ENCODE peak calls at places on chromosomes 16 and 17, in four cellular contexts. One of them, this sample, is unnamed.

GRCh38 chr16:4765511-4766474 is 1.2 kb downstream of the ZNF500 start:
- DNase-seq in effector memory CD8-positive, alpha-beta T cell: no peak
- DNase-seq in NK-92 treated with Interleukin-12 subunit alpha and Interleukin-12 subunit beta, amount 100 ng/mL, for 24 hours: no peak
- DNase-seq in NCI-H1417 treated with DMSO at 0.1 percent for 48 hours: no peak
- DNase-seq in this sample: no peak

GRCh38 chr16:28264656-28265055 is 27.7 kb upstream of the SBK1 start:
- DNase-seq in NCI-H1417 treated with DMSO at 0.1 percent for 48 hours: no peak
- DNase-seq in NK-92 treated with Interleukin-12 subunit alpha and Interleukin-12 subunit beta, amount 100 ng/mL, for 24 hours: no peak
- DNase-seq in effector memory CD8-positive, alpha-beta T cell: no peak
- DNase-seq in this sample: no peak

GRCh38 chr17:79948918-79949645 is 86.6 kb downstream of the TBC1D16 start:
- DNase-seq in NK-92 treated with Interleukin-12 subunit alpha and Interleukin-12 subunit beta, amount 100 ng/mL, for 24 hours: no peak
- DNase-seq in effector memory CD8-positive, alpha-beta T cell: no peak
- DNase-seq in NCI-H1417 treated with DMSO at 0.1 percent for 48 hours: no peak
- DNase-seq in this sample: no peak

GRCh38 chr17:57985675-57985974 is 2.4 kb downstream of the VEZF1 start:
- DNase-seq in NCI-H1417 treated with DMSO at 0.1 percent for 48 hours: no peak
- DNase-seq in effector memory CD8-positive, alpha-beta T cell: no peak
- DNase-seq in NK-92 treated with Interleukin-12 subunit alpha and Interleukin-12 subunit beta, amount 100 ng/mL, for 24 hours: no peak
- DNase-seq in this sample: peak

GRCh38 chr17:60080545-60080944 is 1.8 kb upstream of the HEATR6 start:
- DNase-seq in NCI-H1417 treated with DMSO at 0.1 percent for 48 hours: no peak
- DNase-seq in NK-92 treated with Interleukin-12 subunit alpha and Interleukin-12 subunit beta, amount 100 ng/mL, for 24 hours: no peak
- DNase-seq in effector memory CD8-positive, alpha-beta T cell: no peak
- DNase-seq in this sample: no peak

GRCh38 chr17:42518046-42518754 is 17.8 kb upstream of the NAGLU start:
- DNase-seq in NCI-H1417 treated with DMSO at 0.1 percent for 48 hours: no peak
- DNase-seq in effector memory CD8-positive, alpha-beta T cell: no peak
- DNase-seq in NK-92 treated with Interleukin-12 subunit alpha and Interleukin-12 subunit beta, amount 100 ng/mL, for 24 hours: no peak
- DNase-seq in this sample: peak

GRCh38 chr16:77721752-77722314 is 481 bp upstream of the NUDT7 start:
- DNase-seq in NK-92 treated with Interleukin-12 subunit alpha and Interleukin-12 subunit beta, amount 100 ng/mL, for 24 hours: no peak
- DNase-seq in NCI-H1417 treated with DMSO at 0.1 percent for 48 hours: no peak
- DNase-seq in effector memory CD8-positive, alpha-beta T cell: peak
- DNase-seq in this sample: no peak

GRCh38 chr17:57935833-57936807 is 19.1 kb downstream of the CUEDC1 start:
- DNase-seq in effector memory CD8-positive, alpha-beta T cell: no peak
- DNase-seq in NK-92 treated with Interleukin-12 subunit alpha and Interleukin-12 subunit beta, amount 100 ng/mL, for 24 hours: no peak
- DNase-seq in NCI-H1417 treated with DMSO at 0.1 percent for 48 hours: no peak
- DNase-seq in this sample: no peak

GRCh38 chr16:70770291-70770967 is 30.5 kb downstream of the VAC14 start:
- DNase-seq in NCI-H1417 treated with DMSO at 0.1 percent for 48 hours: no peak
- DNase-seq in effector memory CD8-positive, alpha-beta T cell: no peak
- DNase-seq in NK-92 treated with Interleukin-12 subunit alpha and Interleukin-12 subunit beta, amount 100 ng/mL, for 24 hours: no peak
- DNase-seq in this sample: peak

GRCh38 chr16:61792194-61792904 is 243.9 kb downstream of the CDH8 start:
- DNase-seq in NK-92 treated with Interleukin-12 subunit alpha and Interleukin-12 subunit beta, amount 100 ng/mL, for 24 hours: no peak
- DNase-seq in NCI-H1417 treated with DMSO at 0.1 percent for 48 hours: no peak
- DNase-seq in effector memory CD8-positive, alpha-beta T cell: no peak
- DNase-seq in this sample: no peak

GRCh38 chr16:14244344-14245010 is 173.4 kb downstream of the MRTFB start:
- DNase-seq in NK-92 treated with Interleukin-12 subunit alpha and Interleukin-12 subunit beta, amount 100 ng/mL, for 24 hours: no peak
- DNase-seq in NCI-H1417 treated with DMSO at 0.1 percent for 48 hours: no peak
- DNase-seq in effector memory CD8-positive, alpha-beta T cell: no peak
- DNase-seq in this sample: no peak

GRCh38 chr17:64016248-64016784 is 4.1 kb downstream of the ICAM2 start:
- DNase-seq in NK-92 treated with Interleukin-12 subunit alpha and Interleukin-12 subunit beta, amount 100 ng/mL, for 24 hours: no peak
- DNase-seq in NCI-H1417 treated with DMSO at 0.1 percent for 48 hours: no peak
- DNase-seq in effector memory CD8-positive, alpha-beta T cell: no peak
- DNase-seq in this sample: peak

GRCh38 chr16:29738514-29738913 is 7.3 kb downstream of the C16orf54 start:
- DNase-seq in NCI-H1417 treated with DMSO at 0.1 percent for 48 hours: no peak
- DNase-seq in NK-92 treated with Interleukin-12 subunit alpha and Interleukin-12 subunit beta, amount 100 ng/mL, for 24 hours: peak
- DNase-seq in effector memory CD8-positive, alpha-beta T cell: peak
- DNase-seq in this sample: no peak

GRCh38 chr17:29140631-29141483 is 39.3 kb downstream of the MYO18A start:
- DNase-seq in NK-92 treated with Interleukin-12 subunit alpha and Interleukin-12 subunit beta, amount 100 ng/mL, for 24 hours: no peak
- DNase-seq in effector memory CD8-positive, alpha-beta T cell: peak
- DNase-seq in NCI-H1417 treated with DMSO at 0.1 percent for 48 hours: peak
- DNase-seq in this sample: peak

GRCh38 chr17:36932383-36933173 is 4.7 kb upstream of the LHX1 start:
- DNase-seq in effector memory CD8-positive, alpha-beta T cell: no peak
- DNase-seq in NK-92 treated with Interleukin-12 subunit alpha and Interleukin-12 subunit beta, amount 100 ng/mL, for 24 hours: no peak
- DNase-seq in NCI-H1417 treated with DMSO at 0.1 percent for 48 hours: no peak
- DNase-seq in this sample: no peak

GRCh38 chr16:3021449-3022207 is 1.5 kb downstream of the TNFRSF12A start:
- DNase-seq in effector memory CD8-positive, alpha-beta T cell: peak
- DNase-seq in NK-92 treated with Interleukin-12 subunit alpha and Interleukin-12 subunit beta, amount 100 ng/mL, for 24 hours: no peak
- DNase-seq in NCI-H1417 treated with DMSO at 0.1 percent for 48 hours: no peak
- DNase-seq in this sample: peak

GRCh38 chr16:16033208-16033717 is 83.8 kb downstream of the ABCC1 start:
- DNase-seq in effector memory CD8-positive, alpha-beta T cell: peak
- DNase-seq in NK-92 treated with Interleukin-12 subunit alpha and Interleukin-12 subunit beta, amount 100 ng/mL, for 24 hours: peak
- DNase-seq in NCI-H1417 treated with DMSO at 0.1 percent for 48 hours: no peak
- DNase-seq in this sample: no peak

GRCh38 chr17:50268040-50268439 is 6.2 kb upstream of the TMEM92 start:
- DNase-seq in NK-92 treated with Interleukin-12 subunit alpha and Interleukin-12 subunit beta, amount 100 ng/mL, for 24 hours: no peak
- DNase-seq in effector memory CD8-positive, alpha-beta T cell: no peak
- DNase-seq in NCI-H1417 treated with DMSO at 0.1 percent for 48 hours: no peak
- DNase-seq in this sample: no peak

GRCh38 chr17:48102700-48103378 is 1.6 kb upstream of the CBX1 start:
- DNase-seq in NCI-H1417 treated with DMSO at 0.1 percent for 48 hours: no peak
- DNase-seq in effector memory CD8-positive, alpha-beta T cell: peak
- DNase-seq in NK-92 treated with Interleukin-12 subunit alpha and Interleukin-12 subunit beta, amount 100 ng/mL, for 24 hours: no peak
- DNase-seq in this sample: no peak

GRCh38 chr16:1214693-1215092 is 10.4 kb downstream of the TPSG1 start:
- DNase-seq in NK-92 treated with Interleukin-12 subunit alpha and Interleukin-12 subunit beta, amount 100 ng/mL, for 24 hours: no peak
- DNase-seq in effector memory CD8-positive, alpha-beta T cell: no peak
- DNase-seq in NCI-H1417 treated with DMSO at 0.1 percent for 48 hours: no peak
- DNase-seq in this sample: no peak

GRCh38 chr17:56577810-56578209 is 15.7 kb upstream of the NOG start:
- DNase-seq in NCI-H1417 treated with DMSO at 0.1 percent for 48 hours: no peak
- DNase-seq in NK-92 treated with Interleukin-12 subunit alpha and Interleukin-12 subunit beta, amount 100 ng/mL, for 24 hours: no peak
- DNase-seq in effector memory CD8-positive, alpha-beta T cell: no peak
- DNase-seq in this sample: no peak

GRCh38 chr16:87681990-87682570 is 79.8 kb downstream of the JPH3 start:
- DNase-seq in effector memory CD8-positive, alpha-beta T cell: no peak
- DNase-seq in NCI-H1417 treated with DMSO at 0.1 percent for 48 hours: no peak
- DNase-seq in NK-92 treated with Interleukin-12 subunit alpha and Interleukin-12 subunit beta, amount 100 ng/mL, for 24 hours: no peak
- DNase-seq in this sample: peak

GRCh38 chr16:56211471-56211944 is 20.2 kb downstream of the GNAO1 start:
- DNase-seq in effector memory CD8-positive, alpha-beta T cell: no peak
- DNase-seq in NK-92 treated with Interleukin-12 subunit alpha and Interleukin-12 subunit beta, amount 100 ng/mL, for 24 hours: no peak
- DNase-seq in NCI-H1417 treated with DMSO at 0.1 percent for 48 hours: no peak
- DNase-seq in this sample: no peak

GRCh38 chr16:77993111-77993571 is 29.2 kb upstream of the CLEC3A start:
- DNase-seq in effector memory CD8-positive, alpha-beta T cell: no peak
- DNase-seq in NCI-H1417 treated with DMSO at 0.1 percent for 48 hours: no peak
- DNase-seq in NK-92 treated with Interleukin-12 subunit alpha and Interleukin-12 subunit beta, amount 100 ng/mL, for 24 hours: no peak
- DNase-seq in this sample: no peak

GRCh38 chr16:4936991-4937781 is at the start of gene PPL:
- DNase-seq in effector memory CD8-positive, alpha-beta T cell: no peak
- DNase-seq in NK-92 treated with Interleukin-12 subunit alpha and Interleukin-12 subunit beta, amount 100 ng/mL, for 24 hours: no peak
- DNase-seq in NCI-H1417 treated with DMSO at 0.1 percent for 48 hours: peak
- DNase-seq in this sample: no peak

GRCh38 chr17:57557793-57558681 is 187.1 kb downstream of the CCDC182 start:
- DNase-seq in NCI-H1417 treated with DMSO at 0.1 percent for 48 hours: no peak
- DNase-seq in NK-92 treated with Interleukin-12 subunit alpha and Interleukin-12 subunit beta, amount 100 ng/mL, for 24 hours: no peak
- DNase-seq in effector memory CD8-positive, alpha-beta T cell: no peak
- DNase-seq in this sample: no peak

GRCh38 chr17:49209061-49209571 is 1.3 kb downstream of the GNGT2 start:
- DNase-seq in effector memory CD8-positive, alpha-beta T cell: no peak
- DNase-seq in NK-92 treated with Interleukin-12 subunit alpha and Interleukin-12 subunit beta, amount 100 ng/mL, for 24 hours: peak
- DNase-seq in NCI-H1417 treated with DMSO at 0.1 percent for 48 hours: no peak
- DNase-seq in this sample: no peak

GRCh38 chr17:17075037-17075755 is 32.9 kb downstream of the MPRIP start:
- DNase-seq in NCI-H1417 treated with DMSO at 0.1 percent for 48 hours: no peak
- DNase-seq in effector memory CD8-positive, alpha-beta T cell: no peak
- DNase-seq in NK-92 treated with Interleukin-12 subunit alpha and Interleukin-12 subunit beta, amount 100 ng/mL, for 24 hours: no peak
- DNase-seq in this sample: peak

GRCh38 chr16:30417447-30418349 is 10.3 kb downstream of the ZNF771 start:
- DNase-seq in NCI-H1417 treated with DMSO at 0.1 percent for 48 hours: peak
- DNase-seq in NK-92 treated with Interleukin-12 subunit alpha and Interleukin-12 subunit beta, amount 100 ng/mL, for 24 hours: peak
- DNase-seq in effector memory CD8-positive, alpha-beta T cell: peak
- DNase-seq in this sample: peak

GRCh38 chr16:27822529-27823437 is 240.7 kb downstream of the GSG1L start:
- DNase-seq in NK-92 treated with Interleukin-12 subunit alpha and Interleukin-12 subunit beta, amount 100 ng/mL, for 24 hours: no peak
- DNase-seq in effector memory CD8-positive, alpha-beta T cell: no peak
- DNase-seq in NCI-H1417 treated with DMSO at 0.1 percent for 48 hours: no peak
- DNase-seq in this sample: no peak

GRCh38 chr16:11985250-11985649 is 8.7 kb downstream of the SNX29 start:
- DNase-seq in NCI-H1417 treated with DMSO at 0.1 percent for 48 hours: no peak
- DNase-seq in effector memory CD8-positive, alpha-beta T cell: no peak
- DNase-seq in NK-92 treated with Interleukin-12 subunit alpha and Interleukin-12 subunit beta, amount 100 ng/mL, for 24 hours: no peak
- DNase-seq in this sample: no peak

GRCh38 chr16:841455-842060 is 41.0 kb upstream of the GNG13 start:
- DNase-seq in NCI-H1417 treated with DMSO at 0.1 percent for 48 hours: no peak
- DNase-seq in NK-92 treated with Interleukin-12 subunit alpha and Interleukin-12 subunit beta, amount 100 ng/mL, for 24 hours: no peak
- DNase-seq in effector memory CD8-positive, alpha-beta T cell: no peak
- DNase-seq in this sample: no peak